ENCODE peak calls at places on chromosomes 11 and 22, in four cellular contexts. G is IMR-90, B is mesendoderm, C is H9. P is an unnamed sample.

GRCh38 chr11:15113381-15113780 is 1.3 kb upstream of the INSC start:
- DNase-seq in G (no peak), C (no peak), B (no peak), P (no peak)

GRCh38 chr11:130831506-130832385 is 84.5 kb downstream of the SNX19 start:
- DNase-seq in G (peak; percentile 22), B (peak; percentile 38), C (no peak), P (no peak)

GRCh38 chr11:95767498-95767897 is 22.1 kb downstream of the FAM76B start:
- DNase-seq in C (no peak), G (peak; percentile 79), B (no peak), P (no peak)

GRCh38 chr22:22702159-22702873 is 57.9 kb downstream of the GGTLC2 start:
- DNase-seq in B (peak; percentile 16), C (peak; percentile 58), G (no peak), P (no peak)

GRCh38 chr22:37182101-37182948 is 5.7 kb downstream of the C1QTNF6 start:
- DNase-seq in C (no peak), B (no peak), G (no peak), P (no peak)

GRCh38 chr22:20003304-20003703 is 13.3 kb downstream of the ARVCF start:
- DNase-seq in G (no peak), B (no peak), C (no peak), P (no peak)

GRCh38 chr22:43901976-43902643 is 10.3 kb upstream of the PNPLA5 start:
- DNase-seq in B (peak; percentile 62), G (peak; percentile 97), C (no peak), P (no peak)

GRCh38 chr22:49403102-49403501 is 424.6 kb downstream of the BRD1 start:
- DNase-seq in G (no peak), B (no peak), C (peak; percentile 8), P (no peak)

GRCh38 chr22:47045691-47046410 is 283.4 kb downstream of the TBC1D22A start:
- DNase-seq in B (no peak), C (no peak), G (no peak), P (no peak)

GRCh38 chr11:29352273-29352672 is 664.6 kb downstream of the KCNA4 start:
- DNase-seq in B (peak; percentile 18), G (peak; percentile 31), C (peak; percentile 36), P (no peak)

GRCh38 chr11:66979336-66979980 is 4.4 kb downstream of the C11orf86 start:
- DNase-seq in C (no peak), G (no peak), B (no peak), P (no peak)

GRCh38 chr11:128830290-128830813 is 36.7 kb downstream of the KCNJ1 start:
- DNase-seq in B (no peak), C (no peak), G (no peak), P (no peak)

GRCh38 chr22:30423296-30423958 is 2.1 kb upstream of the MTFP1 start:
- DNase-seq in C (no peak), G (no peak), B (no peak), P (no peak)

GRCh38 chr11:78991681-78992080 is 417.0 kb upstream of the NARS2 start:
- DNase-seq in G (no peak), C (no peak), B (no peak), P (no peak)

GRCh38 chr11:107808526-107808925 is 50.1 kb downstream of the SLC35F2 start:
- DNase-seq in B (no peak), G (no peak), C (no peak), P (no peak)

GRCh38 chr11:11022126-11022730 is 164.4 kb upstream of the ZBED5 start:
- DNase-seq in G (peak; percentile 24), B (no peak), C (no peak), P (no peak)

GRCh38 chr11:59769828-59770227 is 14.7 kb downstream of the STX3 start:
- DNase-seq in G (no peak), C (no peak), B (no peak), P (no peak)

GRCh38 chr11:64233913-64234839 is at the start of gene VEGFB:
- DNase-seq in G (peak; percentile 26), C (no peak), B (no peak), P (no peak)

GRCh38 chr11:112719736-112720525 is 241.3 kb upstream of the NCAM1 start:
- DNase-seq in C (no peak), G (no peak), B (no peak), P (no peak)

GRCh38 chr11:35418282-35418846 is 994 bp downstream of the SLC1A2 start:
- DNase-seq in C (peak; percentile 72), B (peak; percentile 53), G (no peak), P (peak; percentile 3)

GRCh38 chr11:76551400-76551799 is 106.6 kb downstream of the EMSY start:
- DNase-seq in G (no peak), C (no peak), B (no peak), P (no peak)

GRCh38 chr22:50306753-50307749 is at the start of gene PLXNB2:
- DNase-seq in B (peak; percentile 88), C (peak; percentile 65), G (peak; percentile 80), P (peak; percentile 82)

GRCh38 chr22:26740253-26740652 is 82.9 kb downstream of the MIAT start:
- DNase-seq in C (no peak), G (no peak), B (peak; percentile 40), P (no peak)

GRCh38 chr11:18111005-18111404 is 5.1 kb upstream of the SAAL1 start:
- DNase-seq in G (no peak), B (peak; percentile 22), C (no peak), P (no peak)

GRCh38 chr11:57638811-57639320 is 10.8 kb downstream of the YPEL4 start:
- DNase-seq in B (peak; percentile 45), G (no peak), C (no peak), P (peak; percentile 32)

GRCh38 chr22:24189249-24190158 is 8.2 kb downstream of the SUSD2 start:
- DNase-seq in G (peak; percentile 50), C (peak; percentile 86), B (peak; percentile 56), P (peak; percentile 44)

GRCh38 chr11:33690290-33691050 is 10.2 kb downstream of the C11orf91 start:
- DNase-seq in C (no peak), B (no peak), G (peak; percentile 99), P (no peak)

GRCh38 chr22:32628626-32629587 is 154.3 kb downstream of the FBXO7 start:
- DNase-seq in B (no peak), C (no peak), G (peak; percentile 97), P (no peak)

GRCh38 chr22:38270091-38270972 is 2.5 kb downstream of the TMEM184B start:
- DNase-seq in B (no peak), C (peak; percentile 19), G (peak; percentile 14), P (no peak)

GRCh38 chr11:102869354-102869753 is 5.4 kb downstream of the MMP12 start:
- DNase-seq in B (no peak), C (no peak), G (no peak), P (no peak)

GRCh38 chr11:90774727-90775572 is 552.1 kb upstream of the CHORDC1 start:
- DNase-seq in G (no peak), B (peak; percentile 29), C (peak; percentile 54), P (no peak)

GRCh38 chr11:129930306-129930705 is 34.9 kb upstream of the NFRKB start:
- DNase-seq in G (peak; percentile 33), B (no peak), C (no peak), P (no peak)

GRCh38 chr11:69009441-69010211 is 3.4 kb downstream of the MRGPRF start:
- DNase-seq in G (no peak), C (no peak), B (no peak), P (no peak)

GRCh38 chr11:69010361-69010891 is 2.6 kb downstream of the MRGPRF start:
- DNase-seq in G (peak; percentile 16), C (no peak), B (no peak), P (no peak)

GRCh38 chr11:69007978-69008381 is 5.1 kb downstream of the MRGPRF start:
- DNase-seq in C (peak; percentile 23), G (peak; percentile 71), B (no peak), P (no peak)

GRCh38 chr11:69006816-69007215 is 6.2 kb downstream of the MRGPRF start:
- DNase-seq in B (no peak), G (no peak), C (peak; percentile 5), P (no peak)

DNA sequence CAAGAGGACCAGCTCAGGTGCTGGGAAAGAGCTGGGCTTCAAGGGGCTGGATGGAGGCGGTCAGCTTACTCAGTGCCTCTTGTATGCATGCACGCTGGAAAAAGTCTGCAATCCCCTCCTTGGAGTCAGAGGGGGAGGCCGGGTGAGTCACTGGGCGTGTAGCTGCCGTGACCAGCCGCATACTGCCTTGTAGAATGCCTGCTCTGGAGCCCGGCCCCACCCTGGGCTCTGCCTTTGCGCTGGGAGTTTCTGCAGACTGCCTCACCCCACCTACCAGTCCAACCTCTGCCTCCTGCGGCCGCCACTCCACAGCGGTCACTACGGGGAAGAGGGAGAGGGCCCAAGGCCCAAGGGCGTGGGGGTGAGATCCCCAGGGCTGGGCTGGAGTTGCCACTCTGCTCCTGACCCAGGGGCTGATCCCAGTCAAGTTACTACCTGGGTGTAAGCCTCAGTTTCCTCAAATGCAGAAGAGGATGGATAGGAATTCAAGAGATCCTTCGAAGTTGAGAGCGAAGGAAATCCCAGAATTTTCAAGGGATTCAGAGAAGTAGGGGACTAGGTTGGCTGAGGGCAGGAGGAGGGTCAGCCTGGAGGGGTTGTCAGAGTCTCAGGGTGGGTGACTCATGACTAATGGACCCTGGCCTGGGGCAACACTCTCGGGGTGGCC is 4.1 kb downstream of the MRGPRF start:
- DNase-seq in G (peak; percentile 99), C (peak; percentile 61), B (peak; percentile 85), P (no peak)
- H2BK120ac ChIP-seq in G (peak overlapping the region; percentile 92), C (no peak overlapping the region), B (no peak overlapping the region), P (no peak overlapping the region)

DNA sequence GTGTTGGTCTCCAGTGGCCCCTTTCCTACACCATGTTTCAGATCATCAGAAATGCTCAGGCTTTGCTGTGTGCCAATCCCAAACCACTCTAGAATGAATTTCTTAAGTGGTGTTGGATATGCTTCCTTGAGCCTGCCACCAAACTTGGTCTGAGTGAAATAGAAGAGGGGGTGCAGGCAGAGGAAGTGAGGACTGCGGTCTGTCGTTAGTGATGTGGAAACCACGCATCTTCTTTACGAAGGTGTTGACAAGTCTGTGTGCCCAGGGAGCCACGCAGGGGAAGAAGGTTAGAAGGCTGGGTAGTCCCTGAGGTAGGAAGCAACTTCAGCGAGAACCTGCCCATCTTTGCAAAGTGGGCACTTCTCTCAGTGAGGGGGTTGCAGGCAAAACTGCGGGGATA is 187.4 kb upstream of the NAV2 start:
- DNase-seq in C (no peak), G (no peak), B (no peak), P (no peak)
- H2BK120ac ChIP-seq in C (no peak overlapping the region), G (no peak overlapping the region), B (no peak overlapping the region), P (no peak overlapping the region)

GRCh38 chr11:309558-309855 is 1.9 kb downstream of the IFITM2 start:
- DNase-seq in C (no peak), G (no peak), B (no peak), P (no peak)
- H2BK120ac ChIP-seq in C (no peak overlapping the region), G (peak overlapping the region; percentile 20), B (no peak overlapping the region), P (no peak overlapping the region)

GRCh38 chr11:122723106-122723505 is 67.6 kb downstream of the UBASH3B start:
- DNase-seq in G (peak; percentile 69), C (no peak), B (no peak), P (no peak)

GRCh38 chr11:122723576-122723975 is 68.1 kb downstream of the UBASH3B start:
- DNase-seq in B (no peak), C (no peak), G (peak; percentile 45), P (no peak)

GRCh38 chr11:122721201-122721963 is 65.9 kb downstream of the UBASH3B start:
- DNase-seq in B (no peak), G (peak; percentile 65), C (no peak), P (no peak)

GRCh38 chr11:122721964-122722266 is 66.4 kb downstream of the UBASH3B start:
- DNase-seq in B (no peak), G (peak; percentile 94), C (no peak), P (no peak)

DNA sequence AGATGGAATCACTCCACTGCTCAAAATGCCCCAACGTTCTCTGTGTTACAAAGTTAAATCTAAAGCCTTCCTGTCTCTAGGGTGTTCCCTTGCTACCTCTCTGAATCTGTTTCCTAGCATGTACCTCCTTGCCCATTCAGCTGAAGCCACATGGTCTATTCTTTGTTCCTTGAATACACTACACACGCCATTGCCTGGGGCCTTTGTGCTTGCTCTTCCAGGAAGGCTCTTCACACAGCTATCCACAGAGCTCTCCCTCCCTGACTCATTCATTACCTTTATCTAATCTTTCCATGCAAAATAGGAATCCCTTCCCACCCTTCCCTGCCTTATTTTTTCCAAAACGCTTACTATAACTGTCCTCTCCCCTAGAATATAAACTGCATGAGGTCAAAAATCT is 65.0 kb downstream of the UBASH3B start:
- DNase-seq in G (no peak), C (no peak), B (peak; percentile 90), P (no peak)
- H2BK120ac ChIP-seq in G (peak overlapping the region; percentile 28), C (no peak overlapping the region), B (no peak overlapping the region), P (no peak overlapping the region)

P was measured in neuronal stem cell.